ENCODE peak calls at places on chromosomes 6 and 20, in eight cellular contexts. S is keratinocyte; Z is CD8-positive, alpha-beta T cell; Q is AG09309; K is fibroblast of mammary gland; L is LNCaP clone FGC; D is GM12865; B is AG04450. I is an unnamed sample.

GRCh38 chr6:82570083-82570482 is 206.5 kb downstream of the TPBG start:
- DNase-seq in S (no peak), Z (no peak), Q (no peak), K (no peak), L (no peak), D (no peak), B (no peak), I (no peak)

GRCh38 chr20:32790751-32791057 is 28.5 kb downstream of the DNMT3B start:
- DNase-seq in S (no peak), Z (no peak), Q (no peak), K (no peak), L (no peak), D (no peak), B (no peak), I (no peak)

GRCh38 chr6:3460253-3460652 is 3.4 kb upstream of the SLC22A23 start:
- DNase-seq in S (no peak), Z (no peak), Q (no peak), K (no peak), L (no peak), D (no peak), B (no peak), I (no peak)

GRCh38 chr6:23511797-23512196 is 614.2 kb upstream of the NRSN1 start:
- DNase-seq in S (no peak), Z (no peak), Q (no peak), K (no peak), L (peak), D (no peak), B (no peak), I (no peak)

GRCh38 chr20:32087117-32087516 is 22.4 kb upstream of the TM9SF4 start:
- DNase-seq in S (no peak), Z (no peak), Q (no peak), K (no peak), L (no peak), D (no peak), B (no peak), I (no peak)

GRCh38 chr6:139522471-139523220 is 148.2 kb upstream of the CITED2 start:
- DNase-seq in S (no peak), Z (no peak), Q (no peak), K (peak), L (no peak), D (no peak), B (no peak), I (no peak)

GRCh38 chr20:35134900-35135299 is 12.2 kb downstream of the EDEM2 start:
- DNase-seq in S (no peak), Z (no peak), Q (no peak), K (no peak), L (no peak), D (no peak), B (no peak), I (no peak)

GRCh38 chr6:165847407-165848098 is 184.5 kb upstream of the PDE10A start:
- DNase-seq in S (no peak), Z (no peak), Q (no peak), K (peak), L (no peak), D (no peak), B (no peak), I (no peak)

GRCh38 chr6:152232494-152233151 is 404.5 kb downstream of the SYNE1 start:
- DNase-seq in S (no peak), Z (no peak), Q (no peak), K (peak), L (no peak), D (no peak), B (no peak), I (no peak)

GRCh38 chr6:75458895-75459294 is 34.7 kb downstream of the FILIP1 start:
- DNase-seq in S (no peak), Z (no peak), Q (peak), K (peak), L (no peak), D (no peak), B (no peak), I (peak)

GRCh38 chr20:10524034-10524476 is 89.0 kb downstream of the SLX4IP start:
- DNase-seq in S (no peak), Z (no peak), Q (no peak), K (peak), L (no peak), D (no peak), B (no peak), I (no peak)

GRCh38 chr6:90284745-90285481 is 11.7 kb downstream of the BACH2 start:
- DNase-seq in S (no peak), Z (no peak), Q (no peak), K (peak), L (no peak), D (peak), B (no peak), I (no peak)

GRCh38 chr6:14231546-14232280 is 114.1 kb downstream of the CD83 start:
- DNase-seq in S (no peak), Z (no peak), Q (no peak), K (no peak), L (no peak), D (no peak), B (no peak), I (no peak)

GRCh38 chr20:36086767-36087166 is 67.8 kb upstream of the EPB41L1 start:
- DNase-seq in S (no peak), Z (no peak), Q (no peak), K (no peak), L (no peak), D (no peak), B (no peak), I (no peak)

GRCh38 chr6:13367396-13367795 is 39.1 kb upstream of the TBC1D7 start:
- DNase-seq in S (no peak), Z (no peak), Q (no peak), K (no peak), L (no peak), D (no peak), B (no peak), I (no peak)

GRCh38 chr6:169253745-169254238 is at the start of gene THBS2:
- DNase-seq in S (peak), Z (no peak), Q (peak), K (peak), L (no peak), D (no peak), B (peak), I (peak)

GRCh38 chr6:111758608-111759293 is 114.5 kb downstream of the FYN start:
- DNase-seq in S (no peak), Z (no peak), Q (no peak), K (no peak), L (no peak), D (no peak), B (no peak), I (no peak)

GRCh38 chr20:25481235-25481917 is 73.9 kb downstream of the GINS1 start:
- DNase-seq in S (no peak), Z (no peak), Q (no peak), K (no peak), L (no peak), D (no peak), B (no peak), I (no peak)

GRCh38 chr20:40956926-40957760 is 71.5 kb upstream of the TOP1 start:
- DNase-seq in S (no peak), Z (no peak), Q (no peak), K (no peak), L (no peak), D (no peak), B (no peak), I (no peak)

GRCh38 chr6:169627736-169628423 is 73.9 kb downstream of the WDR27 start:
- DNase-seq in S (no peak), Z (no peak), Q (no peak), K (no peak), L (no peak), D (no peak), B (no peak), I (no peak)

GRCh38 chr6:89840538-89840937 is 10.9 kb downstream of the CASP8AP2 start:
- DNase-seq in S (no peak), Z (no peak), Q (no peak), K (no peak), L (no peak), D (no peak), B (no peak), I (no peak)

GRCh38 chr6:154719433-154719832 is 13.8 kb upstream of the SCAF8 start:
- DNase-seq in S (no peak), Z (no peak), Q (no peak), K (no peak), L (no peak), D (no peak), B (no peak), I (no peak)

GRCh38 chr6:157840776-157841175 is 17.7 kb downstream of the SNX9 start:
- DNase-seq in S (no peak), Z (no peak), Q (no peak), K (peak), L (no peak), D (no peak), B (peak), I (no peak)

GRCh38 chr6:156379392-156379910 is 397.7 kb upstream of the ARID1B start:
- DNase-seq in S (no peak), Z (no peak), Q (no peak), K (no peak), L (no peak), D (no peak), B (no peak), I (no peak)

GRCh38 chr6:158863646-158864045 is 44.5 kb upstream of the EZR start:
- DNase-seq in S (no peak), Z (no peak), Q (no peak), K (no peak), L (no peak), D (no peak), B (no peak), I (no peak)

GRCh38 chr20:34300809-34301586 is 2.2 kb downstream of the AHCY start:
- DNase-seq in S (no peak), Z (no peak), Q (no peak), K (no peak), L (no peak), D (peak), B (no peak), I (no peak)

GRCh38 chr6:32838114-32838958 is at the start of gene TAP2:
- DNase-seq in S (peak), Z (peak), Q (peak), K (peak), L (peak), D (peak), B (peak), I (peak)

GRCh38 chr20:39874049-39874893 is 814.8 kb downstream of the MAFB start:
- DNase-seq in S (peak), Z (no peak), Q (no peak), K (peak), L (no peak), D (peak), B (peak), I (no peak)

GRCh38 chr6:119350202-119351004 is 842 bp upstream of the MAN1A1 start:
- DNase-seq in S (no peak), Z (peak), Q (peak), K (peak), L (no peak), D (peak), B (peak), I (peak)

GRCh38 chr6:119348308-119349040 is 1.1 kb downstream of the MAN1A1 start:
- DNase-seq in S (no peak), Z (peak), Q (no peak), K (no peak), L (no peak), D (peak), B (no peak), I (no peak)

GRCh38 chr6:119349041-119349340 is 570 bp downstream of the MAN1A1 start:
- DNase-seq in S (no peak), Z (no peak), Q (no peak), K (no peak), L (no peak), D (no peak), B (no peak), I (no peak)

GRCh38 chr6:119349341-119350201 is at the start of gene MAN1A1:
- DNase-seq in S (no peak), Z (peak), Q (peak), K (peak), L (no peak), D (peak), B (peak), I (no peak)

GRCh38 chr6:119351005-119351394 is 1.4 kb upstream of the MAN1A1 start:
- DNase-seq in S (no peak), Z (no peak), Q (peak), K (peak), L (no peak), D (peak), B (no peak), I (no peak)
- H3K4me3 ChIP-seq in S (peak), Z (no peak), Q (no peak), K (peak), L (no peak), D (peak), B (peak), I (peak)

GRCh38 chr20:53764416-53764800 is 170.8 kb upstream of the ZNF217 start:
- DNase-seq in S (no peak), Z (no peak), Q (no peak), K (no peak), L (no peak), D (no peak), B (no peak), I (no peak)
- H3K4me3 ChIP-seq in S (no peak), Z (no peak), Q (no peak), K (no peak), L (no peak), D (no peak), B (no peak), I (no peak)

GRCh38 chr20:57680131-57680716 is 29.6 kb downstream of the PMEPA1 start:
- DNase-seq in S (no peak), Z (no peak), Q (no peak), K (no peak), L (no peak), D (peak), B (no peak), I (no peak)
- H3K4me3 ChIP-seq in S (no peak), Z (no peak), Q (no peak), K (no peak), L (no peak), D (no peak), B (no peak), I (no peak)

GRCh38 chr6:41503841-41504525 is 42.2 kb upstream of the FOXP4 start:
- DNase-seq in S (no peak), Z (no peak), Q (no peak), K (no peak), L (no peak), D (peak), B (no peak), I (no peak)

GRCh38 chr6:41500561-41500960 is 45.6 kb upstream of the FOXP4 start:
- DNase-seq in S (no peak), Z (no peak), Q (no peak), K (no peak), L (no peak), D (no peak), B (no peak), I (no peak)

GRCh38 chr6:41504526-41505021 is 41.6 kb upstream of the FOXP4 start:
- DNase-seq in S (no peak), Z (no peak), Q (no peak), K (no peak), L (no peak), D (no peak), B (no peak), I (no peak)

GRCh38 chr6:41503435-41503768 is 42.8 kb upstream of the FOXP4 start:
- DNase-seq in S (no peak), Z (no peak), Q (no peak), K (no peak), L (no peak), D (no peak), B (no peak), I (no peak)

GRCh38 chr6:41502607-41503434 is 43.4 kb upstream of the FOXP4 start:
- DNase-seq in S (no peak), Z (no peak), Q (no peak), K (no peak), L (no peak), D (no peak), B (no peak), I (no peak)
- H3K4me3 ChIP-seq in S (no peak), Z (no peak), Q (no peak), K (no peak), L (no peak), D (no peak), B (no peak), I (no peak)

I was measured in AG04449.